ENCODE peak calls at places on chromosomes 7 and 10, in four cellular contexts. V, F, I and U are unnamed samples.

GRCh38 chr7:119842786-119843185 is 430.2 kb upstream of the KCND2 start:
- DNase-seq in V (no peak), F (no peak), I (no peak), U (no peak)

GRCh38 chr7:150338166-150338829 is 3.1 kb downstream of the RARRES2 start:
- DNase-seq in F (no peak), V (no peak), I (no peak), U (no peak)

GRCh38 chr7:132509667-132510066 is 66.6 kb downstream of the PLXNA4 start:
- DNase-seq in I (no peak), V (no peak), F (no peak), U (no peak)

GRCh38 chr10:5655003-5655600 is 11.3 kb downstream of the ASB13 start:
- DNase-seq in F (no peak), V (no peak), I (no peak), U (no peak)

GRCh38 chr7:6705959-6706665 is 635 bp downstream of the ZNF12 start:
- DNase-seq in V (peak; percentile 9), F (no peak), I (peak; percentile 76), U (peak; percentile 28)

GRCh38 chr10:97771055-97771811 is 566 bp downstream of the SFRP5 start:
- DNase-seq in F (no peak), V (no peak), I (no peak), U (peak; percentile 69)

GRCh38 chr10:112250555-112250954 is 32.6 kb upstream of the TECTB start:
- DNase-seq in V (no peak), F (no peak), I (no peak), U (no peak)

GRCh38 chr7:2012981-2013380 is 219.8 kb downstream of the MAD1L1 start:
- DNase-seq in V (no peak), F (no peak), I (no peak), U (no peak)

DNA sequence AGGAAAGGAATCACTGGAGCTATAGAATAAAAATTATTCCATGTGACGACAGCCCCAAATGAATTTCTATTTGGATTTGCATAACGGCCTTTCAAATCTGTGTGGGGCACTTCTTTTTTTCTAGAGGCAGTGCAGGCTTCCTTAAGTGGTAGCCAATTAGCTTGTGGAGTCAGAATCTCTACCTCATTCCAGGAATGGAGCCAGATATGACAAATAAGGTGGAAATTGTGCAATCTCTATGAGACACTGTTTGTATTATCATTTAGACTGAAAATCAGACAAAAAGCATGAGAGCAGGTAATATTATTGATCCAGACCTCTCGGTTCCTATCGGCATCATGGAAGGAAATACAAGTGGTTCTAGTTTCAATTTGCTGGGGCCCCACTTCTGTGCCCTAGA is 78.7 kb downstream of the BEND7 start:
- DNase-seq in I (no peak), F (no peak), V (no peak), U (no peak)
- TF ChIP-seq TARDBP in I (no peak), F (no peak), V (no peak), U (no peak)

DNA sequence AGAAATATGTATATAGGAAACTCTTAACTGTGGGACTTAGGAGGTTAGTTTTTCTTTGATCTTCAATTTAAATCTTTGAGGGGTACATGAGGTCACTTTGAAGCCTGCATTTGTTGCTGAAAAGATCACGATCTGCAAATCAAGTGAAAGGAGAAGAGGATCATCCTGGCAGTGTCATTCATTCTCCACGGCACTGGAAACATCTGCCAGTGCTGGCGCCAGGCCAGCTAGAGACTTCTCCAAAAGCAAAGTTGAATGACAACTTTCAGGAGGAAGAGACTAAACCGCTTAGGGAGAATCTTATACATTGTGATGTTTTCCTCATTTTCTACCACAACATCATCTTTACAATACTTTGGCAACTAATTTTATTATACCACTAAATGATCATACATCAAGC is 42.5 kb downstream of the MRC1 start:
- DNase-seq in I (peak; percentile 3), F (no peak), V (no peak), U (no peak)
- TF ChIP-seq BHLHE40 in I (no peak), F (no peak), V (no peak), U (no peak)

DNA sequence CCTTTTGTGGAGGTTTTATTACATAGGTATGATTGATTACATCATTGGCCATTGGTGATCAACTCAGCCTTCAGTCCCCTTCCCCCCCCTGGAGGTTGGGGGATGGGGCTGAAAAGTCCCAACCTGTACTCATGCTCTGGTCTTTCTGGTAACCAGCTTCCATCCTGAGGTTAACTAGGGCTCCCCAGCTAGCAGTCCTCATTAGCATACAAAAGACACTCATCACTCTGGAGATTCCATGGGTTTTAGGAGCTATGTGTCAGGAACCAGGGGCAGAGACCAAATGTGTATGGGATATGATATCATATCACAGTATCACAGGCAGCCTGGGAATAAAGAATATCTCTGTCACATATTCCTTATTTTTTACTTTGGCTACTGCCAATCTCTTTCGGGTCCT is 13.6 kb downstream of the CCSER2 start:
- DNase-seq in V (no peak), F (no peak), I (peak; percentile 30), U (no peak)
- TF ChIP-seq TARDBP in V (no peak), F (no peak), I (no peak), U (no peak)

GRCh38 chr7:155333346-155334234 is 35.9 kb downstream of the INSIG1 start:
- DNase-seq in F (no peak), V (no peak), I (no peak), U (no peak)
- TF ChIP-seq BHLHE40 in F (no peak), V (no peak), I (no peak), U (no peak)

GRCh38 chr7:3243256-3243655 is 57.8 kb upstream of the SDK1 start:
- DNase-seq in I (no peak), F (no peak), V (no peak), U (no peak)

GRCh38 chr7:3243680-3244079 is 57.4 kb upstream of the SDK1 start:
- DNase-seq in F (no peak), V (no peak), I (no peak), U (no peak)

GRCh38 chr7:3245721-3246120 is 55.3 kb upstream of the SDK1 start:
- DNase-seq in V (no peak), F (no peak), I (no peak), U (no peak)

GRCh38 chr7:3245077-3245476 is 56.0 kb upstream of the SDK1 start:
- DNase-seq in F (no peak), I (no peak), V (no peak), U (no peak)

GRCh38 chr7:3244241-3244814 is 56.7 kb upstream of the SDK1 start:
- DNase-seq in I (no peak), F (no peak), V (peak; percentile 56), U (no peak)
- TF ChIP-seq TARDBP in I (no peak), F (no peak), V (no peak), U (no peak)

GRCh38 chr10:16612148-16612742 is 90.6 kb upstream of the C1QL3 start:
- DNase-seq in F (no peak), I (peak; percentile 58), V (peak; percentile 31), U (peak; percentile 37)
- TF ChIP-seq BHLHE40 in F (no peak), I (no peak), V (no peak), U (no peak)

GRCh38 chr7:129169705-129170319 is 18.6 kb upstream of the SMO start:
- DNase-seq in I (no peak), V (no peak), F (no peak), U (no peak)

GRCh38 chr7:129166745-129167144 is 21.7 kb upstream of the SMO start:
- DNase-seq in F (peak; percentile 69), V (no peak), I (no peak), U (no peak)

GRCh38 chr7:129170373-129171021 is 17.9 kb upstream of the SMO start:
- DNase-seq in F (no peak), I (no peak), V (no peak), U (no peak)

GRCh38 chr7:129169171-129169643 is 19.2 kb upstream of the SMO start:
- DNase-seq in I (peak; percentile 74), F (no peak), V (no peak), U (no peak)

DNA sequence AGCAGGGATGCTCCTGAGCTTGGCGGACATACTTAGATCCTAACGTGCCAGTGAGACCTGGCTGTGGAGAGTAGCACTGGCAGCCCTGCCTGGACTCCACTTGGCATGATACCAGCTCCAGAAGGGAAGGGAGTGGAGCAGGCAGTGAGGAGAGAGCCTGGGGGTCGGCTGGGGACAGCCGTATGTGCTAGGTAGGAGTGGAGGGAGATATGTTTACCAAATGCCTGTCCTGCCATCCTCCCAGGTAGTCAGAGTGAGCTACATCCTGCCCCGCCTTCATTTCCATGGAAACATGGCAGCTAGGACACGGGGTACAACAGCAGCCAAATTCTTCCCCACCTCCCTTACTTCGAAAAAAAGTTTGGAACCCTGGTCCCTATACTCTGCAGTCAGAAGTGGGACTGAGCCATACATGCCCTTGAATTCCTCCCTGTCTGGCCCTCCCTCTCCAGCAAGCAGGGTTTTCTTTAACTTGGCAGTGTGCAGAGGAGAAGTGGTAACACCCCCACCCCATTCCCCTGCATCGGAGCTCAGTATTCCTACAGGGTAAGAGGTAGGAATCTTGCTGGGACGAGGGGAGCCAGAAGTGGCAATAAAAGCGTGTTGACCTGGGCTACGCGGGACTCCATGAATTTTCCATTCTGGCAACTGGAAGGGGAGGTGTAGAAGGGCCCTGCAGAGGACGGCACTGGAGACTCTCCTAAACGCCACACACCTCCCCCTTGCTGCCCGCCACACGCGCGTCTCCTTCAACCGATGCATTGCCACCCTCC is 20.0 kb upstream of the SMO start:
- DNase-seq in F (no peak), I (no peak), V (no peak), U (no peak)
- TF ChIP-seq TARDBP in F (no peak), I (no peak), V (no peak), U (no peak)

DNA sequence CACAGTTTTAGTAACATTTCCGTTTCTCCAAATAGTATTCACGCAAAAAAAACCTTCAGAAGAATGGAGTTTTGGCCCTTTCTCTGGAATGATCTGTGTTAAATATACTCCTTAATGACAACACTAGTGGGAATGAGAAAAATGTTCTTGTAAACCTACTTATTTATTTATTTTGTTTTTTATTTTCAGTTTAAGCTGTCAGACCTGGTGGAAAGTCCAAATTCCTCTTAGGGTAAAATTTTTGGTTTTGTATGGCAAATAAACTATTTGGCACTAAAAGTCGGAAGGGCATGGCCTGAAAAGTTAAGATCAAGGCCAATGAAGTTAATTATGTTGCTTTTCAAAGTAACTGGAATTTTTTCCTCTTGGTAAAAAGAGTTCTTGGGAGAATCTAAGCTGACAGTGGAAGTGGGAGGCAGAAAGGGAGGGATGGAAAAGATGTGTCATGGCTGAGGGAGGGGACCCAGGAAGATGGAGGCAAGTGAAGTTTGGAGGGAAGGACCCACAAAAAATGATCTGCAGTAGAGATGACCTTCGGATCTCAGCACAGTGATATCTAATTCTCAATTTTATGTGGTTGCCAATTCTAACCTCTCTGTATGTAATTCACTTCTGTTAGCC is 33.5 kb upstream of the VPS41 start:
- DNase-seq in F (no peak), V (no peak), I (no peak), U (no peak)
- TF ChIP-seq BHLHE40 in F (no peak), V (no peak), I (no peak), U (no peak)

GRCh38 chr10:110610308-110610774 is 33.8 kb upstream of the RBM20 start:
- DNase-seq in F (peak; percentile 24), V (peak; percentile 44), I (peak; percentile 84), U (peak; percentile 76)
- TF ChIP-seq TARDBP in F (no peak), V (no peak), I (no peak), U (no peak)